ENCODE peak calls at places on chromosome 20, in six cellular contexts. One of them, this sample, is unnamed.

GRCh38 chr20:1437222-1437904 is 29.3 kb downstream of the NSFL1C start:
- DNase-seq in H1: no peak
- DNase-seq in IMR-90: peak; percentile 82
- DNase-seq in neuronal stem cell: peak; percentile 63
- DNase-seq in trophoblast cell: peak; percentile 74
- DNase-seq in H9: peak; percentile 79
- DNase-seq in this sample: peak; percentile 85

GRCh38 chr20:12699374-12700228 is 309.2 kb upstream of the SPTLC3 start:
- DNase-seq in H1: no peak
- DNase-seq in IMR-90: no peak
- DNase-seq in neuronal stem cell: no peak
- DNase-seq in trophoblast cell: no peak
- DNase-seq in H9: no peak
- DNase-seq in this sample: no peak

GRCh38 chr20:58891686-58892125 is 39.2 kb downstream of the GNAS start:
- DNase-seq in H1: no peak
- DNase-seq in IMR-90: no peak
- DNase-seq in neuronal stem cell: peak; percentile 51
- DNase-seq in trophoblast cell: no peak
- DNase-seq in H9: peak; percentile 47
- DNase-seq in this sample: peak; percentile 60

GRCh38 chr20:39269031-39269461 is 306.9 kb downstream of the DHX35 start:
- DNase-seq in H1: no peak
- DNase-seq in IMR-90: peak; percentile 3
- DNase-seq in neuronal stem cell: peak; percentile 57
- DNase-seq in trophoblast cell: no peak
- DNase-seq in H9: peak; percentile 80
- DNase-seq in this sample: peak; percentile 7

GRCh38 chr20:57202309-57202708 is 64.1 kb downstream of the BMP7 start:
- DNase-seq in H1: no peak
- DNase-seq in IMR-90: no peak
- DNase-seq in neuronal stem cell: no peak
- DNase-seq in trophoblast cell: no peak
- DNase-seq in H9: no peak
- DNase-seq in this sample: no peak

GRCh38 chr20:48826064-48826463 is 1.7 kb downstream of the PREX1 start:
- DNase-seq in H1: peak; percentile 15
- DNase-seq in IMR-90: no peak
- DNase-seq in neuronal stem cell: peak; percentile 62
- DNase-seq in trophoblast cell: no peak
- DNase-seq in H9: peak; percentile 69
- DNase-seq in this sample: no peak

GRCh38 chr20:63639093-63639860 is 12.4 kb upstream of the GMEB2 start:
- DNase-seq in H1: no peak
- DNase-seq in IMR-90: no peak
- DNase-seq in neuronal stem cell: no peak
- DNase-seq in trophoblast cell: no peak
- DNase-seq in H9: no peak
- DNase-seq in this sample: no peak

GRCh38 chr20:51600016-51600420 is 57.5 kb upstream of the NFATC2 start:
- DNase-seq in H1: no peak
- DNase-seq in IMR-90: no peak
- DNase-seq in neuronal stem cell: no peak
- DNase-seq in trophoblast cell: no peak
- DNase-seq in H9: no peak
- DNase-seq in this sample: peak; percentile 41

GRCh38 chr20:11176431-11176830 is 502.6 kb upstream of the JAG1 start:
- DNase-seq in H1: no peak
- DNase-seq in IMR-90: no peak
- DNase-seq in neuronal stem cell: no peak
- DNase-seq in trophoblast cell: no peak
- DNase-seq in H9: no peak
- DNase-seq in this sample: no peak

GRCh38 chr20:36544134-36545018 is 3.1 kb downstream of the MYL9 start:
- DNase-seq in H1: no peak
- DNase-seq in IMR-90: peak; percentile 68
- DNase-seq in neuronal stem cell: no peak
- DNase-seq in trophoblast cell: no peak
- DNase-seq in H9: no peak
- DNase-seq in this sample: no peak

GRCh38 chr20:41462372-41463161 is 95.9 kb upstream of the EMILIN3 start:
- DNase-seq in H1: no peak
- DNase-seq in IMR-90: no peak
- DNase-seq in neuronal stem cell: no peak
- DNase-seq in trophoblast cell: no peak
- DNase-seq in H9: no peak
- DNase-seq in this sample: no peak

GRCh38 chr20:37202267-37202943 is 23.1 kb upstream of the MROH8 start:
- DNase-seq in H1: peak; percentile 10
- DNase-seq in IMR-90: peak; percentile 98
- DNase-seq in neuronal stem cell: no peak
- DNase-seq in trophoblast cell: peak; percentile 81
- DNase-seq in H9: no peak
- DNase-seq in this sample: peak; percentile 97

GRCh38 chr20:21522479-21523397 is 8.9 kb upstream of the NKX2-2 start:
- DNase-seq in H1: no peak
- DNase-seq in IMR-90: no peak
- DNase-seq in neuronal stem cell: no peak
- DNase-seq in trophoblast cell: no peak
- DNase-seq in H9: peak; percentile 33
- DNase-seq in this sample: no peak

GRCh38 chr20:13492001-13492480 is 146.7 kb downstream of the TASP1 start:
- DNase-seq in H1: peak; percentile 17
- DNase-seq in IMR-90: peak; percentile 72
- DNase-seq in neuronal stem cell: peak; percentile 68
- DNase-seq in trophoblast cell: no peak
- DNase-seq in H9: peak; percentile 67
- DNase-seq in this sample: peak; percentile 40

GRCh38 chr20:15637971-15638754 is 935.1 kb downstream of the KIF16B start:
- DNase-seq in H1: peak; percentile 25
- DNase-seq in IMR-90: no peak
- DNase-seq in neuronal stem cell: peak; percentile 61
- DNase-seq in trophoblast cell: no peak
- DNase-seq in H9: peak; percentile 56
- DNase-seq in this sample: no peak

GRCh38 chr20:63881451-63882226 is 13.3 kb upstream of the DNAJC5 start:
- DNase-seq in H1: no peak
- DNase-seq in IMR-90: no peak
- DNase-seq in neuronal stem cell: no peak
- DNase-seq in trophoblast cell: no peak
- DNase-seq in H9: no peak
- DNase-seq in this sample: no peak

GRCh38 chr20:431012-431904 is 23.2 kb downstream of the RBCK1 start:
- DNase-seq in H1: no peak
- DNase-seq in IMR-90: peak; percentile 68
- DNase-seq in neuronal stem cell: peak; percentile 43
- DNase-seq in trophoblast cell: peak; percentile 15
- DNase-seq in H9: peak; percentile 81
- DNase-seq in this sample: peak; percentile 79

GRCh38 chr20:48999890-49000870 is 45.9 kb upstream of the CSE1L start:
- DNase-seq in H1: no peak
- DNase-seq in IMR-90: no peak
- DNase-seq in neuronal stem cell: no peak
- DNase-seq in trophoblast cell: no peak
- DNase-seq in H9: no peak
- DNase-seq in this sample: no peak

GRCh38 chr20:63534831-63535651 is 2.1 kb downstream of the PTK6 start:
- DNase-seq in H1: no peak
- DNase-seq in IMR-90: no peak
- DNase-seq in neuronal stem cell: no peak
- DNase-seq in trophoblast cell: no peak
- DNase-seq in H9: no peak
- DNase-seq in this sample: no peak

GRCh38 chr20:22339946-22340345 is 244.4 kb downstream of the FOXA2 start:
- DNase-seq in H1: no peak
- DNase-seq in IMR-90: no peak
- DNase-seq in neuronal stem cell: no peak
- DNase-seq in trophoblast cell: no peak
- DNase-seq in H9: no peak
- DNase-seq in this sample: no peak

GRCh38 chr20:24359306-24359705 is 110.1 kb upstream of the SYNDIG1 start:
- DNase-seq in H1: no peak
- DNase-seq in IMR-90: no peak
- DNase-seq in neuronal stem cell: no peak
- DNase-seq in trophoblast cell: no peak
- DNase-seq in H9: no peak
- DNase-seq in this sample: no peak

GRCh38 chr20:45768479-45768878 is 23.2 kb downstream of the WFDC3 start:
- DNase-seq in H1: no peak
- DNase-seq in IMR-90: no peak
- DNase-seq in neuronal stem cell: no peak
- DNase-seq in trophoblast cell: no peak
- DNase-seq in H9: no peak
- DNase-seq in this sample: no peak

GRCh38 chr20:45765307-45765910 is 26.3 kb downstream of the WFDC3 start:
- DNase-seq in H1: no peak
- DNase-seq in IMR-90: no peak
- DNase-seq in neuronal stem cell: no peak
- DNase-seq in trophoblast cell: no peak
- DNase-seq in H9: no peak
- DNase-seq in this sample: no peak

GRCh38 chr20:45771182-45771759 is 20.4 kb downstream of the WFDC3 start:
- DNase-seq in H1: peak; percentile 80
- DNase-seq in IMR-90: peak; percentile 80
- DNase-seq in neuronal stem cell: peak; percentile 90
- DNase-seq in trophoblast cell: peak; percentile 61
- DNase-seq in H9: peak; percentile 88
- DNase-seq in this sample: peak; percentile 86

GRCh38 chr20:45765980-45766379 is 25.7 kb downstream of the WFDC3 start:
- DNase-seq in H1: no peak
- DNase-seq in IMR-90: no peak
- DNase-seq in neuronal stem cell: no peak
- DNase-seq in trophoblast cell: no peak
- DNase-seq in H9: peak; percentile 41
- DNase-seq in this sample: no peak
- H2BK120ac ChIP-seq in H1: peak overlapping the region; percentile 97
- H2BK120ac ChIP-seq in IMR-90: no peak overlapping the region
- H2BK120ac ChIP-seq in neuronal stem cell: no peak overlapping the region
- H2BK120ac ChIP-seq in trophoblast cell: no peak overlapping the region
- H2BK120ac ChIP-seq in H9: no peak overlapping the region
- H2BK120ac ChIP-seq in this sample: no peak overlapping the region

GRCh38 chr20:42979720-42980119 is 210.0 kb downstream of the PTPRT start:
- DNase-seq in H1: no peak
- DNase-seq in IMR-90: no peak
- DNase-seq in neuronal stem cell: no peak
- DNase-seq in trophoblast cell: no peak
- DNase-seq in H9: peak; percentile 43
- DNase-seq in this sample: no peak
- H3K4me2 ChIP-seq in H1: peak overlapping the region; percentile 20
- H3K4me2 ChIP-seq in IMR-90: no peak overlapping the region
- H3K4me2 ChIP-seq in neuronal stem cell: no peak overlapping the region
- H3K4me2 ChIP-seq in trophoblast cell: no peak overlapping the region
- H3K4me2 ChIP-seq in H9: no peak overlapping the region
- H3K4me2 ChIP-seq in this sample: no peak overlapping the region

DNA sequence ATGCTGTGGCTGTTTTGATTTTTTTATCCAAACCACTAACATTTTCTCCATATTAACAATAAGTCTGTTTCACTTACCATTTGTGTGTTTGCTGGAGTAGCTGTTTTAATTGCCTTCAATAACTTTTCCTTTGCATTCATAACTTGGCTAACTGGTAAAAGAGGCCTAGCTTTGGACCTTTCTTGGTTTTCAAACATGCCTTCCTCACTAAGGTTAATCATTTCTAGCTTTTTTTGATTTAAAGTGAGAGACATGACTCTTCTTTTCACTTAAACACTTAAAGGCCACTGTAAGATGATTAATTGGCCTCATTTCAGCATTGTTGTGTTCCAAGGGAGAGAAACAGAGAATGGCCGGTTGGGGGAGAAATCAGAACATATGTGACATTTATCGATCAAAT is 2.9 kb downstream of the WFDC12 start:
- DNase-seq in H1: no peak
- DNase-seq in IMR-90: no peak
- DNase-seq in neuronal stem cell: no peak
- DNase-seq in trophoblast cell: no peak
- DNase-seq in H9: no peak
- DNase-seq in this sample: no peak
- H3K14ac ChIP-seq in H1: no peak overlapping the region
- H3K14ac ChIP-seq in IMR-90: no peak overlapping the region
- H3K14ac ChIP-seq in neuronal stem cell: no peak overlapping the region
- H3K14ac ChIP-seq in trophoblast cell: no peak overlapping the region
- H3K14ac ChIP-seq in H9: no peak overlapping the region
- H3K14ac ChIP-seq in this sample: no peak overlapping the region

GRCh38 chr20:47351643-47352331 is 4.7 kb downstream of the ZMYND8 start:
- DNase-seq in H1: no peak
- DNase-seq in IMR-90: no peak
- DNase-seq in neuronal stem cell: no peak
- DNase-seq in trophoblast cell: no peak
- DNase-seq in H9: no peak
- DNase-seq in this sample: no peak

GRCh38 chr20:47352332-47353223 is 3.9 kb downstream of the ZMYND8 start:
- DNase-seq in H1: no peak
- DNase-seq in IMR-90: no peak
- DNase-seq in neuronal stem cell: no peak
- DNase-seq in trophoblast cell: no peak
- DNase-seq in H9: no peak
- DNase-seq in this sample: no peak

GRCh38 chr20:47353697-47354387 is 2.7 kb downstream of the ZMYND8 start:
- DNase-seq in H1: no peak
- DNase-seq in IMR-90: no peak
- DNase-seq in neuronal stem cell: no peak
- DNase-seq in trophoblast cell: no peak
- DNase-seq in H9: no peak
- DNase-seq in this sample: peak; percentile 42

GRCh38 chr20:47354388-47354709 is 2.1 kb downstream of the ZMYND8 start:
- DNase-seq in H1: no peak
- DNase-seq in IMR-90: no peak
- DNase-seq in neuronal stem cell: no peak
- DNase-seq in trophoblast cell: no peak
- DNase-seq in H9: no peak
- DNase-seq in this sample: no peak

DNA sequence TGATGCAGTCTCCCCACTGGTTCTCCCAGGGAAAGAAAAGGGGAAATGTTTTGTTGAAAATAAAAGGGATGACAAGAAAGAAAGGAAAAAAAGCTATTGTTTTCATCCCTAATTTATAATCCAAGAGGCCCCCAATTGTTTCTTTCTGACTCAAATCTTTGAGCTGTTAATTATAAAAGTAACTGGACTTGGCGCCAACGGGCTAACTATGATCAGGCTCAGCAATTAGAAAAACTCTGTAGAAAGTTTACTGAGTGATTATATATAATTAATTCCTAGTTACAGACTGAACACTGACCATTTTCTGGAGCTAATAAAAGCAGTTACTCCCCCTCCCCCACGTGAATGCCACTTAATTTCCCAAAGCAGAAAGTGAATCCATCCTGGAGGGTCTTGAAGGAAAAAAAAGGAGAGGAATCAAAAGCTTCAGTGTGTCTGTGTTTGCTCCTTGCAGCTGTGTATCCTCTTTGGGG is 3.2 kb downstream of the ZMYND8 start:
- DNase-seq in H1: no peak
- DNase-seq in IMR-90: no peak
- DNase-seq in neuronal stem cell: no peak
- DNase-seq in trophoblast cell: no peak
- DNase-seq in H9: no peak
- DNase-seq in this sample: no peak
- H2BK120ac ChIP-seq in H1: no peak overlapping the region
- H2BK120ac ChIP-seq in IMR-90: peak overlapping the region; percentile 99
- H2BK120ac ChIP-seq in neuronal stem cell: no peak overlapping the region
- H2BK120ac ChIP-seq in trophoblast cell: peak overlapping the region; percentile 83
- H2BK120ac ChIP-seq in H9: no peak overlapping the region
- H2BK120ac ChIP-seq in this sample: peak overlapping the region; percentile 64

GRCh38 chr20:52779125-52779524 is 193.0 kb upstream of the TSHZ2 start:
- DNase-seq in H1: no peak
- DNase-seq in IMR-90: no peak
- DNase-seq in neuronal stem cell: no peak
- DNase-seq in trophoblast cell: no peak
- DNase-seq in H9: no peak
- DNase-seq in this sample: peak; percentile 11
- H3K4me2 ChIP-seq in H1: no peak overlapping the region
- H3K4me2 ChIP-seq in IMR-90: no peak overlapping the region
- H3K4me2 ChIP-seq in neuronal stem cell: no peak overlapping the region
- H3K4me2 ChIP-seq in trophoblast cell: no peak overlapping the region
- H3K4me2 ChIP-seq in H9: no peak overlapping the region
- H3K4me2 ChIP-seq in this sample: no peak overlapping the region